ENCODE peak calls at places on chromosomes 12 and 14, in nine cellular contexts. B is mucosa of descending colon, Z is IMR-90, X is AG04450, H is nephron progenitor cell, U is dorsolateral prefrontal cortex, L is BE2C, O is tibial nerve, S is sigmoid colon. R is an unnamed sample.

GRCh38 chr14:64766430-64767151 is 62.4 kb downstream of the PLEKHG3 start:
- DNase-seq in B (no peak), Z (no peak), X (no peak), H (no peak), U (no peak), L (no peak), O (no peak), S (peak; percentile 63), R (no peak)

GRCh38 chr12:47903151-47903611 is 1.6 kb downstream of the VDR start:
- DNase-seq in B (peak; percentile 79), Z (peak; percentile 76), X (peak; percentile 57), H (no peak), U (no peak), L (no peak), O (no peak), S (peak; percentile 63), R (peak; percentile 38)

GRCh38 chr12:114735680-114736374 is 51.9 kb upstream of the TBX3 start:
- DNase-seq in B (peak; percentile 21), Z (no peak), X (no peak), H (no peak), U (no peak), L (no peak), O (no peak), S (no peak), R (no peak)

GRCh38 chr12:18373176-18373575 is 111.9 kb downstream of the PIK3C2G start:
- DNase-seq in B (no peak), Z (no peak), X (no peak), H (no peak), U (no peak), L (no peak), O (no peak), S (no peak), R (no peak)

GRCh38 chr12:65879878-65880277 is 55.6 kb downstream of the HMGA2 start:
- DNase-seq in B (no peak), Z (peak; percentile 88), X (peak; percentile 62), H (no peak), U (no peak), L (no peak), O (no peak), S (no peak), R (peak; percentile 78)

GRCh38 chr12:64825143-64826011 is 930 bp downstream of the TBC1D30 start:
- DNase-seq in B (no peak), Z (no peak), X (no peak), H (peak; percentile 11), U (no peak), L (no peak), O (no peak), S (no peak), R (no peak)

GRCh38 chr12:47415054-47415453 is 290.8 kb downstream of the RPAP3 start:
- DNase-seq in B (no peak), Z (peak; percentile 29), X (no peak), H (no peak), U (no peak), L (no peak), O (no peak), S (no peak), R (no peak)

GRCh38 chr14:31037709-31038221 is 11.6 kb upstream of the STRN3 start:
- DNase-seq in B (no peak), Z (no peak), X (no peak), H (no peak), U (no peak), L (no peak), O (no peak), S (no peak), R (no peak)

GRCh38 chr14:100587763-100588411 is 670 bp upstream of the BEGAIN start:
- DNase-seq in B (no peak), Z (no peak), X (no peak), H (no peak), U (no peak), L (peak; percentile 55), O (no peak), S (peak; percentile 50), R (no peak)

GRCh38 chr14:99860219-99860618 is 67.0 kb downstream of the EML1 start:
- DNase-seq in B (no peak), Z (no peak), X (no peak), H (no peak), U (no peak), L (no peak), O (no peak), S (no peak), R (no peak)

GRCh38 chr12:104680070-104680469 is 223.3 kb downstream of the CHST11 start:
- DNase-seq in B (no peak), Z (peak; percentile 22), X (no peak), H (no peak), U (no peak), L (peak; percentile 31), O (no peak), S (no peak), R (no peak)

GRCh38 chr12:116818341-116818856 is 62.8 kb downstream of the HRK start:
- DNase-seq in B (peak; percentile 26), Z (peak; percentile 23), X (no peak), H (no peak), U (no peak), L (peak; percentile 42), O (no peak), S (no peak), R (no peak)

GRCh38 chr12:66503746-66504145 is 175.1 kb downstream of the GRIP1 start:
- DNase-seq in B (no peak), Z (no peak), X (no peak), H (no peak), U (no peak), L (no peak), O (no peak), S (no peak), R (no peak)

GRCh38 chr12:8637244-8637643 is 24.6 kb upstream of the AICDA start:
- DNase-seq in B (no peak), Z (no peak), X (no peak), H (no peak), U (no peak), L (no peak), O (no peak), S (no peak), R (no peak)

GRCh38 chr14:34055545-34055944 is 104.7 kb upstream of the EGLN3 start:
- DNase-seq in B (no peak), Z (no peak), X (no peak), H (no peak), U (no peak), L (no peak), O (no peak), S (no peak), R (no peak)

DNA sequence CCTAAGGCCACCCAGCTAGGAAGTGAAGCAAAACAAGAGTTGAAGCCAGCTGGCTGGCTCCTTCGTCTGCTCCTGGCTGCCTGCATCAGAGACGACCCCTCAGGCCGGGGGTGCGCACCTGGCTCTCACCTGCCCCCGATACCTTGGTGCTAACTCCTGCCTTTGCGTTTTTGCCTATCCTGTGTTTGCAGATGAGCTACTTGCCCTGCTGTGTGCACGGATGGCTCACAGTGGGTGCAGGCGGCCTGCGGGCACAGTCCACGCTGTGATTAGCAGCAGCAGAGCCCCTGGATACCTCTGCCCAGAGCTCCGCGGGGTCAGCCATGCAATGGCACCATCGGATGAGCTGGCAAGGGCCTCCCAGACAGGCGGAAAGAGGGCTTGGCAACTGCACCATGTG is 31.2 kb upstream of the FZD10 start:
- DNase-seq in B (no peak), Z (no peak), X (no peak), H (no peak), U (no peak), L (no peak), O (no peak), S (no peak), R (no peak)
- TF ChIP-seq CTCF in B (no peak), Z (no peak), X (no peak), H (no peak), U (no peak), L (no peak), O (no peak), S (no peak), R (no peak)

GRCh38 chr12:130680451-130680990 is 35.6 kb downstream of the RIMBP2 start:
- DNase-seq in B (no peak), Z (no peak), X (no peak), H (no peak), U (no peak), L (no peak), O (no peak), S (no peak), R (no peak)
- TF ChIP-seq CTCF in B (no peak), Z (no peak), X (no peak), H (no peak), U (no peak), L (no peak), O (no peak), S (no peak), R (no peak)

DNA sequence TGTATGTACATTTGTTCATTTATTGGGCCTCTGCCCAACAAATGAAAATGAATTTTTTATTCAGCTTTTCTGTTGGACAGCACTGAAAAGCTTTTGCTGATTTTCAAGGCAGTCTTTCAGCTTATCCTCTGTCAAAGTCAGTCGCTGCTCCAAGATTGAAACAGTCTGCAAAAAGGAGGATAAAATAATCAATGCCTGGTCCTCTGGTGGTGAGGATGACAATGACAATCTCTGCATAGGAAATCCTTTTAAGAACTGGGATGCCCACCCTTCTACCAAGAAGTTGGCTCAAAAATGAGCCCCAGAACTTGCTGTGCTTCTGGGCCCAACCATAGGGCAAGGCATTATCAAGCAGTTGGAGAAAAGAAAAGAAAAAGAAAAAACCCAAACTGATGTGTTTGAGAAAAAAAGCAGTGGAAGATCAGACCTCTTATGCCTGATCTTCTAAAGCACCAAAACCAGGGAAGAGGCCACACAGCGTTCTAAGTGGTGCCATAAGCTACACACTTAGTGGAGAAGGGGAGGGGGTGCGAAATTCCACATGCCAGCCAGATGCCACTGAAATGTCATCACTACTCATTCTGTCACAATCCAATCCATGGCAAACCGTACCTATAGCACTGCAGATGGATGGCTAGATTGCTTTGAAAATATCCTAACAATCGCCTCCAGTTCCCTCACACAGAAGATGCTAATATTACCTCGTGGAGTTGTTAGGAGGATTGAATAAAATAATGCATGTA is 69.0 kb upstream of the DUSP6 start:
- DNase-seq in B (no peak), Z (no peak), X (no peak), H (no peak), U (no peak), L (no peak), O (no peak), S (no peak), R (no peak)
- TF ChIP-seq CTCF in B (no peak), Z (no peak), X (no peak), H (peak; percentile 28), U (no peak), L (peak; percentile 27), O (peak; percentile 18), S (no peak), R (peak; percentile 36)

GRCh38 chr12:57273516-57273915 is 22.5 kb upstream of the STAC3 start:
- DNase-seq in B (no peak), Z (no peak), X (no peak), H (no peak), U (no peak), L (no peak), O (no peak), S (no peak), R (no peak)

GRCh38 chr12:57268264-57268663 is 17.3 kb upstream of the STAC3 start:
- DNase-seq in B (no peak), Z (peak; percentile 76), X (no peak), H (no peak), U (no peak), L (no peak), O (no peak), S (no peak), R (no peak)

GRCh38 chr12:57272337-57273151 is 21.6 kb upstream of the STAC3 start:
- DNase-seq in B (no peak), Z (peak; percentile 45), X (no peak), H (no peak), U (no peak), L (peak; percentile 71), O (no peak), S (no peak), R (no peak)

GRCh38 chr12:57266681-57267080 is 15.7 kb upstream of the STAC3 start:
- DNase-seq in B (no peak), Z (no peak), X (no peak), H (no peak), U (no peak), L (no peak), O (no peak), S (no peak), R (no peak)

GRCh38 chr12:57270966-57271470 is 20.0 kb upstream of the STAC3 start:
- DNase-seq in B (no peak), Z (no peak), X (no peak), H (no peak), U (no peak), L (no peak), O (no peak), S (no peak), R (no peak)
- TF ChIP-seq CTCF in B (no peak), Z (no peak), X (no peak), H (no peak), U (no peak), L (peak; percentile 25), O (no peak), S (no peak), R (peak; percentile 21)